ENCODE peak calls at places on chromosomes 1 and 21, in five cellular contexts. R, O, E, Q and H are unnamed samples.

GRCh38 chr1:146007048-146007784 is 10.8 kb upstream of the TXNIP start:
- DNase-seq in R (peak), O (peak), E (peak), Q (peak), H (no peak)

GRCh38 chr1:93369734-93370133 is 24.0 kb downstream of the DR1 start:
- DNase-seq in R (no peak), O (no peak), E (no peak), Q (no peak), H (no peak)

GRCh38 chr1:160437432-160438319 is 37.3 kb downstream of the VANGL2 start:
- DNase-seq in R (no peak), O (peak), E (peak), Q (no peak), H (no peak)

GRCh38 chr21:46287541-46287940 is 1.4 kb downstream of the YBEY start:
- DNase-seq in R (no peak), O (no peak), E (no peak), Q (no peak), H (no peak)

GRCh38 chr1:145961425-145962156 is 2.8 kb downstream of the ANKRD34A start:
- DNase-seq in R (no peak), O (no peak), E (peak), Q (no peak), H (no peak)

GRCh38 chr21:32732544-32732943 is 4.7 kb upstream of the SYNJ1 start:
- DNase-seq in R (no peak), O (no peak), E (no peak), Q (no peak), H (no peak)

GRCh38 chr1:223479261-223479660 is 86.0 kb downstream of the CCDC185 start:
- DNase-seq in R (no peak), O (no peak), E (no peak), Q (no peak), H (no peak)

GRCh38 chr1:9653195-9653782 is 1.8 kb downstream of the PIK3CD start:
- DNase-seq in R (no peak), O (peak), E (no peak), Q (no peak), H (no peak)

GRCh38 chr1:23563003-23563402 is 3.7 kb upstream of the ID3 start:
- DNase-seq in R (no peak), O (no peak), E (no peak), Q (no peak), H (no peak)

GRCh38 chr1:101996830-101997485 is at the start of gene OLFM3:
- DNase-seq in R (peak), O (no peak), E (no peak), Q (peak), H (no peak)

GRCh38 chr1:42146916-42147320 is 6.3 kb upstream of the GUCA2B start:
- DNase-seq in R (peak), O (peak), E (peak), Q (peak), H (no peak)

GRCh38 chr21:42655797-42656770 is 2.7 kb downstream of the PDE9A start:
- DNase-seq in R (no peak), O (peak), E (no peak), Q (no peak), H (no peak)

GRCh38 chr21:46150073-46150472 is 5.3 kb downstream of the FTCD start:
- DNase-seq in R (no peak), O (no peak), E (no peak), Q (no peak), H (no peak)

GRCh38 chr1:240099329-240099728 is 7.6 kb downstream of the FMN2 start:
- DNase-seq in R (no peak), O (no peak), E (no peak), Q (no peak), H (no peak)

GRCh38 chr1:2208309-2209239 is 14.0 kb upstream of the FAAP20 start:
- DNase-seq in R (no peak), O (no peak), E (no peak), Q (no peak), H (peak)

GRCh38 chr1:67732750-67733151 is 47.8 kb downstream of the GADD45A start:
- DNase-seq in R (no peak), O (peak), E (no peak), Q (no peak), H (no peak)

GRCh38 chr1:244969355-244970235 is 105.3 kb upstream of the HNRNPU start:
- DNase-seq in R (peak), O (peak), E (peak), Q (no peak), H (no peak)

GRCh38 chr21:43599728-43600127 is 59.6 kb downstream of the HSF2BP start:
- DNase-seq in R (no peak), O (no peak), E (no peak), Q (no peak), H (no peak)

GRCh38 chr1:62286778-62287224 is 32.4 kb downstream of the KANK4 start:
- DNase-seq in R (no peak), O (no peak), E (no peak), Q (no peak), H (no peak)

GRCh38 chr1:15728937-15729657 is 7.0 kb upstream of the SLC25A34 start:
- DNase-seq in R (no peak), O (no peak), E (no peak), Q (no peak), H (no peak)

GRCh38 chr1:172449585-172450523 is 6.0 kb upstream of the PIGC start:
- DNase-seq in R (peak), O (peak), E (no peak), Q (peak), H (no peak)

GRCh38 chr1:232211149-232211548 is 418.8 kb downstream of the SIPA1L2 start:
- DNase-seq in R (no peak), O (peak), E (no peak), Q (no peak), H (no peak)

GRCh38 chr1:10528066-10529014 is 53.6 kb downstream of the PEX14 start:
- DNase-seq in R (no peak), O (no peak), E (no peak), Q (no peak), H (peak)

GRCh38 chr21:34801519-34802132 is 132.8 kb downstream of the CLIC6 start:
- DNase-seq in R (no peak), O (peak), E (no peak), Q (no peak), H (no peak)

GRCh38 chr1:31944205-31945089 is 6.3 kb upstream of the PTP4A2 start:
- DNase-seq in R (peak), O (peak), E (peak), Q (peak), H (no peak)

GRCh38 chr1:116982319-116983004 is 19.1 kb upstream of the CD101 start:
- DNase-seq in R (no peak), O (no peak), E (no peak), Q (no peak), H (no peak)

GRCh38 chr1:28602536-28603439 is 10.7 kb downstream of the RAB42 start:
- DNase-seq in R (no peak), O (peak), E (no peak), Q (peak), H (peak)

GRCh38 chr1:43651188-43651587 is 1.2 kb downstream of the KDM4A start:
- DNase-seq in R (no peak), O (peak), E (no peak), Q (no peak), H (no peak)

GRCh38 chr1:6456800-6457466 is 9.0 kb downstream of the TNFRSF25 start:
- DNase-seq in R (no peak), O (no peak), E (no peak), Q (no peak), H (no peak)